ENCODE peak calls at places on chromosomes 16 and 17, in four cellular contexts. One of them, this sample, is unnamed.

GRCh38 chr16:68645494-68646388 is 631 bp downstream of the CDH3 start:
- DNase-seq in GM12891: no peak
- DNase-seq in K562: no peak
- DNase-seq in GM12878: no peak
- DNase-seq in this sample: no peak

GRCh38 chr17:44778656-44779210 is 19.9 kb downstream of the ADAM11 start:
- DNase-seq in GM12878: no peak
- DNase-seq in K562: no peak
- DNase-seq in GM12891: no peak
- DNase-seq in this sample: no peak

GRCh38 chr16:17432902-17433576 is 37.7 kb downstream of the XYLT1 start:
- DNase-seq in K562: no peak
- DNase-seq in GM12891: no peak
- DNase-seq in GM12878: no peak
- DNase-seq in this sample: no peak

GRCh38 chr17:47801176-47801765 is 20.3 kb downstream of the OSBPL7 start:
- DNase-seq in K562: no peak
- DNase-seq in GM12891: peak
- DNase-seq in GM12878: no peak
- DNase-seq in this sample: no peak

GRCh38 chr16:81491522-81492188 is 47.0 kb downstream of the CMIP start:
- DNase-seq in GM12878: no peak
- DNase-seq in GM12891: no peak
- DNase-seq in K562: no peak
- DNase-seq in this sample: no peak

GRCh38 chr16:67163903-67164558 is 514 bp upstream of the HSF4 start:
- DNase-seq in GM12891: no peak
- DNase-seq in K562: no peak
- DNase-seq in GM12878: no peak
- DNase-seq in this sample: no peak

GRCh38 chr17:10119203-10120112 is 78.9 kb downstream of the GAS7 start:
- DNase-seq in K562: no peak
- DNase-seq in GM12878: peak
- DNase-seq in GM12891: no peak
- DNase-seq in this sample: peak

GRCh38 chr16:70601576-70602575 is 44.5 kb upstream of the IL34 start:
- DNase-seq in K562: no peak
- DNase-seq in GM12891: no peak
- DNase-seq in GM12878: no peak
- DNase-seq in this sample: no peak

GRCh38 chr16:62732101-62732500 is 695.9 kb upstream of the CDH8 start:
- DNase-seq in K562: no peak
- DNase-seq in GM12878: no peak
- DNase-seq in GM12891: no peak
- DNase-seq in this sample: no peak

GRCh38 chr17:30790279-30790678 is 34.2 kb downstream of the CRLF3 start:
- DNase-seq in GM12891: no peak
- DNase-seq in K562: no peak
- DNase-seq in GM12878: no peak
- DNase-seq in this sample: no peak

GRCh38 chr17:75077490-75078096 is 10.2 kb upstream of the SLC16A5 start:
- DNase-seq in GM12878: no peak
- DNase-seq in K562: no peak
- DNase-seq in GM12891: peak
- DNase-seq in this sample: no peak

GRCh38 chr16:49617016-49617569 is 238.8 kb downstream of the ZNF423 start:
- DNase-seq in K562: no peak
- DNase-seq in GM12891: no peak
- DNase-seq in GM12878: no peak
- DNase-seq in this sample: no peak

GRCh38 chr16:5971106-5971505 is 873.5 kb upstream of the EEF2KMT start:
- DNase-seq in GM12891: no peak
- DNase-seq in K562: no peak
- DNase-seq in GM12878: no peak
- DNase-seq in this sample: no peak

GRCh38 chr17:20063665-20064648 is 54.8 kb downstream of the SPECC1 start:
- DNase-seq in GM12891: no peak
- DNase-seq in K562: no peak
- DNase-seq in GM12878: peak
- DNase-seq in this sample: peak

GRCh38 chr17:13421581-13421980 is 180.1 kb downstream of the HS3ST3A1 start:
- DNase-seq in K562: no peak
- DNase-seq in GM12891: no peak
- DNase-seq in GM12878: no peak
- DNase-seq in this sample: no peak

GRCh38 chr16:80610489-80611156 is 69.8 kb downstream of the DYNLRB2 start:
- DNase-seq in K562: no peak
- DNase-seq in GM12878: no peak
- DNase-seq in GM12891: no peak
- DNase-seq in this sample: no peak

GRCh38 chr17:31857920-31858646 is 961 bp downstream of the COPRS start:
- DNase-seq in GM12878: no peak
- DNase-seq in GM12891: no peak
- DNase-seq in K562: no peak
- DNase-seq in this sample: no peak

GRCh38 chr16:89176147-89176690 is 4.7 kb downstream of the CDH15 start:
- DNase-seq in GM12878: no peak
- DNase-seq in GM12891: no peak
- DNase-seq in K562: no peak
- DNase-seq in this sample: no peak

GRCh38 chr16:62240722-62241121 is 204.5 kb upstream of the CDH8 start:
- DNase-seq in K562: no peak
- DNase-seq in GM12891: no peak
- DNase-seq in GM12878: no peak
- DNase-seq in this sample: no peak

GRCh38 chr16:31484491-31485171 is 1.7 kb downstream of the SLC5A2 start:
- DNase-seq in GM12891: no peak
- DNase-seq in GM12878: no peak
- DNase-seq in K562: peak
- DNase-seq in this sample: no peak

GRCh38 chr17:81954131-81955057 is 6.6 kb downstream of the NOTUM start:
- DNase-seq in GM12878: no peak
- DNase-seq in K562: no peak
- DNase-seq in GM12891: no peak
- DNase-seq in this sample: no peak

GRCh38 chr16:12578001-12578400 is 225.7 kb downstream of the CPPED1 start:
- DNase-seq in K562: no peak
- DNase-seq in GM12878: no peak
- DNase-seq in GM12891: no peak
- DNase-seq in this sample: no peak

GRCh38 chr16:82832861-82833260 is 206.1 kb downstream of the CDH13 start:
- DNase-seq in K562: no peak
- DNase-seq in GM12891: no peak
- DNase-seq in GM12878: no peak
- DNase-seq in this sample: no peak

GRCh38 chr17:54956802-54957201 is 11.7 kb downstream of the COX11 start:
- DNase-seq in K562: no peak
- DNase-seq in GM12891: no peak
- DNase-seq in GM12878: no peak
- DNase-seq in this sample: no peak

GRCh38 chr16:20611350-20611902 is 35.3 kb upstream of the ACSM2B start:
- DNase-seq in K562: no peak
- DNase-seq in GM12891: no peak
- DNase-seq in GM12878: no peak
- DNase-seq in this sample: no peak

GRCh38 chr17:50863221-50863843 is 2.8 kb downstream of the TOB1 start:
- DNase-seq in GM12891: no peak
- DNase-seq in GM12878: no peak
- DNase-seq in K562: no peak
- DNase-seq in this sample: peak

GRCh38 chr17:28416703-28417311 is 10.8 kb upstream of the SLC46A1 start:
- DNase-seq in GM12878: no peak
- DNase-seq in GM12891: peak
- DNase-seq in K562: peak
- DNase-seq in this sample: peak

GRCh38 chr17:29571883-29572681 is 3.6 kb downstream of the TP53I13 start:
- DNase-seq in GM12891: no peak
- DNase-seq in GM12878: no peak
- DNase-seq in K562: no peak
- DNase-seq in this sample: no peak

GRCh38 chr16:83433201-83433600 is 374.6 kb upstream of the HSBP1 start:
- DNase-seq in K562: no peak
- DNase-seq in GM12878: no peak
- DNase-seq in GM12891: no peak
- DNase-seq in this sample: no peak

GRCh38 chr17:38508570-38508950 is 80.3 kb downstream of the ARHGAP23 start:
- DNase-seq in K562: no peak
- DNase-seq in GM12878: no peak
- DNase-seq in GM12891: no peak
- DNase-seq in this sample: no peak

GRCh38 chr17:574061-574460 is 140.6 kb downstream of the VPS53 start:
- DNase-seq in K562: no peak
- DNase-seq in GM12878: no peak
- DNase-seq in GM12891: no peak
- DNase-seq in this sample: no peak

GRCh38 chr16:86566966-86567700 is 504 bp downstream of the FOXC2 start:
- DNase-seq in GM12891: no peak
- DNase-seq in K562: no peak
- DNase-seq in GM12878: no peak
- DNase-seq in this sample: no peak

GRCh38 chr16:68993885-68994284 is 111.6 kb upstream of the HAS3 start:
- DNase-seq in K562: no peak
- DNase-seq in GM12891: no peak
- DNase-seq in GM12878: no peak
- DNase-seq in this sample: no peak

GRCh38 chr17:32265192-32265895 is at the start of gene RHBDL3:
- DNase-seq in K562: peak
- DNase-seq in GM12891: no peak
- DNase-seq in GM12878: no peak
- DNase-seq in this sample: no peak

GRCh38 chr17:80963812-80964211 is 27.8 kb upstream of the CHMP6 start:
- DNase-seq in K562: no peak
- DNase-seq in GM12891: no peak
- DNase-seq in GM12878: no peak
- DNase-seq in this sample: no peak

DNA sequence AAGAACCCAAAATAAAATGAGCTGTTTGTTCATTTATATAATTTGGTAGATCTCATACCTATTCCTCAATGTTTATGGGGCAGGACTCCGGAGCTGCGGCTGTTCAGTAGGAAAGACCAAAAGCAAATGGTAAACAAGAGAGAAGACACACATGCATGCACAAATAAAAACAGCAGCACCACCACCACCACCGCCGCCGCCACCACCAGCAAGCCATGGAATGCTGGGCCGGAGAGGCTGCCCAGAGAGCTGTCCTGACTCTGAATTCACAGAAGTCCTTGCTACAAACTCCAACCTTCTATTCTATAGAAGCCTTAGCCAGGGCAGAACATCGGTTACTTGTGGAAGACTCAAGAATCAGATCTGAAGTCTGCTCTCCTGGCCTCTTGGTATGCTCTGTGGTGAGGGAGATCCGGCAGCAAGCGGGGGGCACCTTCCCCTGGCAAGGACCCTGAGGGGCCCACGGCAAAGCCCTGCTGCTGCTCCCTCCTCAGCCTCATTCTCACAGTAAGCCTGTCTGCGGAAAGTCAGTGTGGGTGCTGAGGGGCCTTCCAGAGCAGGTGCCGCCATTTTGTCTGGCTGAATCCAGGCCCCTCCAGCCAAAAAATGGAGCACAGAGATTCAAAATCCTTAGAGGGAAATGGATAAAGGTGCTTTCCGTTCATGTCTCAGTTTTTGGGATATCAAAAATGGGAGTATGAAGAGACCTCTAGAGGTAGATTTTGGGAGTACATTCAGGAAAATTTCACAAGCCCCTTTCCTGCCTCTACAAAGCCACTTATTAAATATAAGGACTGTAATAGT is 6.4 kb upstream of the FOXJ1 start:
- DNase-seq in GM12891: no peak
- DNase-seq in K562: no peak
- DNase-seq in GM12878: no peak
- DNase-seq in this sample: no peak
- TF ChIP-seq SPI1 in GM12891: no peak
- TF ChIP-seq SPI1 in K562: no peak
- TF ChIP-seq SPI1 in GM12878: no peak
- TF ChIP-seq SPI1 in this sample: no peak

GRCh38 chr16:87584271-87584670 is 18.0 kb upstream of the JPH3 start:
- DNase-seq in GM12878: no peak
- DNase-seq in GM12891: no peak
- DNase-seq in K562: no peak
- DNase-seq in this sample: no peak
- TF ChIP-seq SPI1 in GM12878: no peak
- TF ChIP-seq SPI1 in GM12891: no peak
- TF ChIP-seq SPI1 in K562: no peak
- TF ChIP-seq SPI1 in this sample: no peak

GRCh38 chr16:1961651-1962067 is 2.3 kb downstream of the NDUFB10 start:
- DNase-seq in GM12878: no peak
- DNase-seq in GM12891: no peak
- DNase-seq in K562: no peak
- DNase-seq in this sample: peak
- TF ChIP-seq SPI1 in GM12878: no peak
- TF ChIP-seq SPI1 in GM12891: no peak
- TF ChIP-seq SPI1 in K562: no peak
- TF ChIP-seq SPI1 in this sample: peak

DNA sequence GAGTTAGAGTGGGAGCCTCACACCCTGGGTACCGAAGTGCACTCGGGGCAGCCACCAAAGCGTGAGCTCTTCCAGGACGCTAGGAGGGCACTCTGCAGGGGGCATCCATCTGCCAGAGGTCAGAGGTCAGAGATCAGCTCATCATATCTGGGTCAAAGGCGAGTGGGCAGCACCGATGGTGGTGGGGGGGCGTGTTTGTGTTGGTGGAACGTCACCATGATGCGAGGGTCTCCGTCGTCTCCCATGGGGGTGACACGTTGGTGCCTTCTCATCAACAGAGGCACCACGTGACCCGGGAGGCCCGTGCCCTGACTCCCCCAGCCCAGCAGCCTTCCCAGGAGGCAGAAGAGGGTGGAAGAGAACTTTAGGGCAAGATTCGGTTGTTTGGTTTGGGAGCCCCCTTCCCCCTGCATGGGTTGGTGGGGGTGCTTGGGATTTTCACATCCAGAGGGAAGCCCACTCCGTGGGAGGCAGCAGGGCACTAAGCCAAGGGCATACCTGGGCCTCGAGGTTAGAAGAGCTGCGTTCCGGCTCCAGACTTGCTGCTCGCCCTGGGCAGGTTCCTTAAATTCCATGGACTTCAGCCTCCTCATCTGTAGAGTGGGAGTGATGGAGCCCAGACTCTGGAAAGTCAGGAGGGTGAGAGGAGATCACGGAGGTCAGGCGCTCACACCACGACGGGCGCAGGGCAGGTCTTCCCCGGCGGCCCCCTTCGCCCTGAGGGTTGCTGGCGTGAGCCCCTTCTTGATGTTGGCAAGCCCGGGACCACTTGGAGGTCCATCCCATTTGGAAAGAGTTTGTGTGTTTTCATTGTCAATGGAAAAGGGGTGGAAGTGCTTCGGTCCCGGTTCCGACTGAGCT is 14.0 kb downstream of the CRISPLD2 start:
- DNase-seq in GM12891: no peak
- DNase-seq in GM12878: no peak
- DNase-seq in K562: no peak
- DNase-seq in this sample: no peak
- TF ChIP-seq SPI1 in GM12891: no peak
- TF ChIP-seq SPI1 in GM12878: no peak
- TF ChIP-seq SPI1 in K562: no peak
- TF ChIP-seq SPI1 in this sample: no peak